ENCODE peak calls at places on chromosomes 6 and 20, in five cellular contexts. R is PC-9, A is PC-3, L is hepatocyte, T is fibroblast of lung. E is an unnamed sample.

GRCh38 chr6:130675072-130675471 is 152.1 kb upstream of the SMLR1 start:
- DNase-seq in T (peak; percentile 78), L (no peak), A (peak; percentile 79), R (no peak), E (no peak)

GRCh38 chr6:21587925-21588811 is 5.4 kb upstream of the SOX4 start:
- DNase-seq in T (peak; percentile 68), R (peak; percentile 40), L (peak; percentile 79), A (peak; percentile 54), E (peak; percentile 44)

GRCh38 chr20:57582432-57583288 is 21.8 kb downstream of the PCK1 start:
- DNase-seq in L (peak; percentile 70), A (peak; percentile 61), T (peak; percentile 46), R (no peak), E (no peak)

GRCh38 chr20:32474967-32475819 is 109.9 kb downstream of the NOL4L start:
- DNase-seq in T (peak; percentile 97), L (peak; percentile 97), A (peak; percentile 84), R (peak; percentile 85), E (no peak)

GRCh38 chr6:26214826-26215199 is 127.6 kb downstream of the HFE start:
- DNase-seq in L (no peak), R (no peak), T (no peak), A (no peak), E (no peak)

GRCh38 chr6:311679-312220 is 19.5 kb downstream of the DUSP22 start:
- DNase-seq in L (no peak), T (no peak), A (no peak), R (no peak), E (no peak)

GRCh38 chr6:15268130-15268908 is 22.4 kb downstream of the JARID2 start:
- DNase-seq in R (no peak), T (no peak), L (no peak), A (no peak), E (no peak)

GRCh38 chr6:743320-744096 is 50.6 kb upstream of the EXOC2 start:
- DNase-seq in A (no peak), R (no peak), L (no peak), T (peak; percentile 68), E (no peak)

GRCh38 chr6:99602519-99603420 is 3.9 kb upstream of the PRDM13 start:
- DNase-seq in A (no peak), R (no peak), L (no peak), T (no peak), E (no peak)

GRCh38 chr20:22453244-22454080 is 130.9 kb downstream of the FOXA2 start:
- DNase-seq in A (peak; percentile 78), T (no peak), R (peak; percentile 45), L (peak; percentile 61), E (peak; percentile 32)
- TF ChIP-seq EZH2 in A (no peak), T (no peak), R (no peak), L (no peak), E (no peak)

DNA sequence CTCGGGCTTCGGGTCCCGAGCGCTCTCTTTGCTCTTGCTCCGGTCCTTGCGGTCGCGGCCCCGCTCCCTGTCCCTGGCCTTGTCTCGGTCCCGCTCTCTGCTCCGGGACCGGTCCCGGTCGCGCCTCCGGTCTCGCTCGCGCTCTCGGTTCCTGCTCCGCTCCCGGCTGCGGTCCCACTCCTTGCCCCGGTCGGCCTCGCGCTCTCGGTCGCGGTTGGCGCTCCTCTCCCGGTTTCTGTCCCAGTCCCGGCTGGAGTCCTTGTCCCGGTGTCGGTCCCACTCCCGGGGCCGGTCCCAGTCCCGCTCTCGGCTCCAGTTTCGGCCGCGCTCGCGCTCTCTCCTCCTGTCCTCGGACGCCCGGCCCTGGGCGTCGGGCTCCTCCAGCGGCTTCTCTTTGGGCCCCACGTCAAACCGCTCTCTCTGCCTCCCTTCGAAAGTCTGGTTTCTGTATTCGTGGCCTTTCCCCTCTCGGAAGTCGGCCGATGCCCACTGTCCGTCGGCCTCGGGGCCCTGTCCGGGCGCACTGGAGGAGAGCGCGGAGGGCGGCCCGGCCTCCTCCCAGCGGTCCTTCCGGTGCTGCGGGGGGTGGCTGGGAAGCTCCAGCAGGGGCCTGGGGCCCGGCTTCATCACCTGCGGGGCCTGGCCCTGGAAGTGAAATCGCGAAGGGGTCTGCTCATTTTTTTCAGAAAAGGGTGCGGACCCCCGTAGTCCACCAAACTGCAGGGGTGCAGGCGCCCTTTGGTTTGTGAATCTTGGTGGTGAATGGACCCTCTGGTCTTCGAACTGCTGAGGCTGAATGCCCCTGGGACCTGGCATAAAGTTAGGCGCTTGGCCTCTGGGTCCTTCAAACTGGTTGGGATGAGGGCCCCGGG is 17.9 kb upstream of the TCFL5 start:
- DNase-seq in L (no peak), T (no peak), R (no peak), A (no peak), E (no peak)
- TF ChIP-seq EZH2 in L (no peak), T (no peak), R (no peak), A (no peak), E (no peak)

DNA sequence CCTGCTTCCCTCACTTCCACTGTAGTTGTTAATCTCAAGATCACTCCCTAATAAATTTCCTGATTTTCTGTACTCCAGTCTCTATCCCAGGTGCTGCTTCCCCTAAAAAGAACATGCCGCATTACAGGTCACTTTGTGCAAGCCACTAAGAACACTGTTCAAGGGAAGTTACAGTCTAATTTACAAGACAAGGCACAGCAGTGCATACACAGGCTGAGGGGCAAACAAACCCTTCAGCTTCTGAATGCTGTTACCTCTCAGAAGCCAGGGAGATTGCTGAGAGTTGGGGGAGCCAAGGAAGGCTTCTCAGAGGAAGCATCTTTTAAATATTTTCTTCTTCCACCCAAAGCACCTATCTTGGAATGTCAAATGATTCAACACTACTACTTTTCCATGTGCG is 445.3 kb upstream of the FLRT3 start:
- DNase-seq in A (no peak), L (no peak), T (no peak), R (no peak), E (no peak)
- TF ChIP-seq EZH2 in A (no peak), L (no peak), T (no peak), R (no peak), E (no peak)

DNA sequence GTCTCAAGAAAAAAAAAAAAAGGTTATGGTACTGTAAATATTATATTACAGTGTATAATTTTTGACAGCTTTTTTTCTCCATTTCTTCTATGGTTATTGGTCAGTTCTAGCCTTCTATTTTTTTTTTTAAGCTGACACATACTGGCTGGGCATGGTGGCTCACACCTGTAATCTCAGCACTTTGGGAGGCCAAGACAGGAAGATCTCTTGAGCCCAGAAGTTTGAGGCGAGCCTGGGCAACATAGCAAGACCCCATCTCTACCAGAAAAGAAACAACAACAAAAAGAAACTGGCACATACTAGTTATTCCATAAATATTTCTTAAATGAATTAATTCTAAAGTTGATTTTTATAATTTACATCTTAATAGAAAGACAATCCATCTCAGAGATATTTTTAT is 27.6 kb upstream of the PRND start:
- DNase-seq in T (no peak), L (no peak), R (no peak), A (no peak), E (no peak)
- TF ChIP-seq EZH2 in T (no peak), L (no peak), R (no peak), A (no peak), E (no peak)

E was measured in HCT116.